ENCODE peak calls at places on chromosomes 5 and 9, in seven cellular contexts. W, Q, L, G, V, Z and P are unnamed samples.

GRCh38 chr9:132032584-132032945 is 47.1 kb downstream of the MED27 start:
- DNase-seq in V (peak), Z (no peak), L (no peak), G (no peak), Q (no peak), W (no peak), P (no peak)

GRCh38 chr9:69549310-69550202 is 122.6 kb downstream of the APBA1 start:
- DNase-seq in L (peak), G (no peak), Q (peak), V (peak), W (peak), Z (no peak), P (peak)

GRCh38 chr5:15601274-15601673 is 101.3 kb downstream of the FBXL7 start:
- DNase-seq in V (peak), Z (no peak), W (no peak), L (no peak), G (no peak), Q (no peak), P (no peak)

GRCh38 chr5:20556364-20556763 is 568.4 kb upstream of the CDH18 start:
- DNase-seq in V (no peak), G (peak), L (no peak), Z (no peak), W (no peak), Q (peak), P (no peak)

GRCh38 chr9:13478235-13478634 is 198.7 kb upstream of the MPDZ start:
- DNase-seq in V (no peak), Q (no peak), G (no peak), Z (no peak), L (no peak), W (no peak), P (no peak)

GRCh38 chr9:20670395-20670794 is 13.7 kb upstream of the FOCAD start:
- DNase-seq in Z (no peak), V (no peak), G (no peak), Q (no peak), W (no peak), L (no peak), P (no peak)

GRCh38 chr5:40453689-40454088 is 226.0 kb upstream of the PTGER4 start:
- DNase-seq in Z (no peak), L (no peak), V (no peak), Q (no peak), G (no peak), W (no peak), P (no peak)

GRCh38 chr9:94945191-94946144 is 219.0 kb downstream of the AOPEP start:
- DNase-seq in W (peak), Z (no peak), G (peak), L (no peak), Q (no peak), V (no peak), P (no peak)

GRCh38 chr5:168187599-168187998 is 103.8 kb upstream of the WWC1 start:
- DNase-seq in W (no peak), Q (no peak), G (no peak), Z (no peak), V (no peak), L (no peak), P (no peak)

GRCh38 chr5:137105351-137105750 is 393.8 kb downstream of the SPOCK1 start:
- DNase-seq in V (no peak), W (no peak), Q (no peak), G (no peak), Z (no peak), L (no peak), P (no peak)

GRCh38 chr9:130913599-130914416 is 17.2 kb upstream of the QRFP start:
- DNase-seq in W (no peak), Z (no peak), Q (no peak), L (no peak), G (no peak), V (no peak), P (no peak)

GRCh38 chr5:82331557-82331956 is 53.4 kb upstream of the RPS23 start:
- DNase-seq in W (no peak), Q (no peak), V (no peak), L (no peak), G (no peak), Z (no peak), P (no peak)

GRCh38 chr5:1292139-1292538 is 2.7 kb downstream of the TERT start:
- DNase-seq in L (no peak), V (no peak), W (no peak), Z (no peak), G (no peak), Q (no peak), P (no peak)

GRCh38 chr5:2188661-2189060 is 305.9 kb upstream of the IRX4 start:
- DNase-seq in G (no peak), Q (no peak), W (no peak), Z (no peak), V (no peak), L (no peak), P (no peak)

GRCh38 chr5:143456952-143457547 is 53.6 kb upstream of the NR3C1 start:
- DNase-seq in L (no peak), G (no peak), Z (no peak), V (no peak), W (no peak), Q (peak), P (no peak)

GRCh38 chr5:177369913-177370487 is 12.3 kb downstream of the RGS14 start:
- DNase-seq in G (no peak), Z (no peak), V (no peak), W (no peak), L (no peak), Q (no peak), P (no peak)